ENCODE peak calls at places on chromosomes 4 and X, in four cellular contexts. Q, W, S and E are unnamed samples.
A peak's percentile ranks its signal among the peaks of the same experiment; 100 is the strongest.

GRCh38 chrX:10648608-10649007 is 28.2 kb upstream of the MID1 start:
- DNase-seq in S (no peak), Q (no peak), W (peak; percentile 6), E (peak; percentile 56)

GRCh38 chr4:169948271-169948670 is 77.9 kb downstream of the MFAP3L start:
- DNase-seq in S (no peak), W (no peak), Q (no peak), E (no peak)

GRCh38 chr4:40309250-40309774 is 25.8 kb upstream of the CHRNA9 start:
- DNase-seq in S (peak; percentile 77), Q (peak; percentile 78), W (peak; percentile 70), E (peak; percentile 94)

GRCh38 chr4:56653461-56654237 is 27.4 kb downstream of the HOPX start:
- DNase-seq in S (no peak), Q (no peak), W (no peak), E (no peak)

GRCh38 chr4:7132249-7132648 is 60.1 kb upstream of the SORCS2 start:
- DNase-seq in Q (no peak), S (no peak), W (no peak), E (no peak)

GRCh38 chrX:19334945-19335626 is 8.6 kb upstream of the PDHA1 start:
- DNase-seq in W (no peak), S (peak; percentile 27), Q (no peak), E (peak; percentile 71)

GRCh38 chrX:40976971-40977370 is 108.3 kb upstream of the USP9X start:
- DNase-seq in Q (no peak), S (no peak), W (no peak), E (no peak)

GRCh38 chr4:170234800-170235199 is 145.0 kb upstream of the AADAT start:
- DNase-seq in Q (no peak), W (no peak), S (no peak), E (no peak)

GRCh38 chr4:160835789-160836188 is 1328.0 kb downstream of the FSTL5 start:
- DNase-seq in S (no peak), Q (no peak), W (no peak), E (no peak)

GRCh38 chr4:101200561-101200960 is 146.8 kb downstream of the PPP3CA start:
- DNase-seq in S (no peak), Q (no peak), W (no peak), E (peak; percentile 61)

GRCh38 chr4:183343730-183344129 is 21.5 kb upstream of the CLDN24 start:
- DNase-seq in Q (no peak), W (no peak), S (no peak), E (no peak)

GRCh38 chrX:149060921-149061320 is 444.2 kb downstream of the IDS start:
- DNase-seq in Q (no peak), S (no peak), W (no peak), E (no peak)

GRCh38 chr4:56414135-56414675 is 21.2 kb downstream of the PPAT start:
- DNase-seq in Q (no peak), S (no peak), W (no peak), E (no peak)

GRCh38 chr4:177064724-177065394 is 244.8 kb upstream of the NEIL3 start:
- DNase-seq in Q (no peak), S (no peak), W (no peak), E (no peak)

GRCh38 chr4:41525129-41525528 is 12.8 kb upstream of the LIMCH1 start:
- DNase-seq in Q (no peak), S (no peak), W (no peak), E (peak; percentile 56)

GRCh38 chr4:153432971-153433752 is 33.0 kb upstream of the TMEM131L start:
- DNase-seq in W (no peak), Q (peak; percentile 63), S (peak; percentile 60), E (peak; percentile 81)

GRCh38 chr4:72444104-72444503 is 124.9 kb downstream of the ADAMTS3 start:
- DNase-seq in W (no peak), S (no peak), Q (no peak), E (no peak)

GRCh38 chr4:16431871-16432270 is 205.6 kb upstream of the TAPT1 start:
- DNase-seq in W (no peak), S (no peak), Q (no peak), E (no peak)

GRCh38 chr4:86496094-86497060 is 97.7 kb upstream of the PTPN13 start:
- DNase-seq in W (peak; percentile 52), Q (no peak), S (peak; percentile 56), E (peak; percentile 66)

GRCh38 chr4:21753084-21753760 is 195.3 kb downstream of the KCNIP4 start:
- DNase-seq in Q (no peak), W (peak; percentile 12), S (no peak), E (no peak)

GRCh38 chr4:3477750-3478430 is 14.8 kb downstream of the DOK7 start:
- DNase-seq in W (no peak), Q (no peak), S (no peak), E (no peak)

GRCh38 chrX:51891821-51892551 is 1.4 kb upstream of the MAGED1 start:
- DNase-seq in W (peak; percentile 35), S (no peak), Q (peak; percentile 28), E (peak; percentile 64)

GRCh38 chr4:138021116-138021820 is 220.9 kb downstream of the SLC7A11 start:
- DNase-seq in W (peak; percentile 11), S (no peak), Q (no peak), E (no peak)

GRCh38 chrX:65697915-65698796 is 30.7 kb downstream of the MSN start:
- DNase-seq in Q (peak; percentile 61), W (no peak), S (peak; percentile 36), E (peak; percentile 82)

GRCh38 chr4:24980064-24980690 is 50.6 kb downstream of the LGI2 start:
- DNase-seq in Q (peak; percentile 73), W (peak; percentile 53), S (peak; percentile 70), E (peak; percentile 81)

GRCh38 chr4:67933038-67933437 is 30.3 kb downstream of the TMPRSS11A start:
- DNase-seq in W (no peak), S (no peak), Q (no peak), E (no peak)

GRCh38 chr4:67935888-67936287 is 27.4 kb downstream of the TMPRSS11A start:
- DNase-seq in W (no peak), S (no peak), Q (no peak), E (no peak)

GRCh38 chr4:67933755-67934154 is 29.5 kb downstream of the TMPRSS11A start:
- DNase-seq in S (no peak), W (no peak), Q (no peak), E (no peak)

GRCh38 chr4:67931256-67931655 is 32.0 kb downstream of the TMPRSS11A start:
- DNase-seq in Q (no peak), S (no peak), W (no peak), E (no peak)

DNA sequence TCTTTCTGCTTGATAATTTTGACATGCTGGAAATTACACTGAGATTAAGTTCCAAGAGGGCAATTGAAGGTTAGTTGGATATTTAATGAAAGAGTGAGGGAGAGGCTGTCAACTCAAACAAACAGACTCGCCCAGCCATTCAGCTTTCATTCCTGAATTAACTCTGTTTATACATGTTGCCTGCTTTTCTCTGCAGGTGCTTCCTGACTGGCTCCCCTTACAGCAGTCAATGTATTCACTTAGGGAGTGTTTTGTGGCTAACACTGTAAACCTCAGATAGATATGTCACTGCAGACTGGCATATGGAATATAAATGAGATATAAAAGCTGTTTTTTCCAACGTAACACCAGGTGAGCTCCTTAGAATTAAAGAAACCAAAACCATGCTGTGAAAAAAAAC is 28.7 kb downstream of the TMPRSS11A start:
- DNase-seq in Q (no peak), W (no peak), S (no peak), E (no peak)
- TF ChIP-seq CTCF in Q (no peak), W (no peak), S (no peak), E (no peak)

DNA sequence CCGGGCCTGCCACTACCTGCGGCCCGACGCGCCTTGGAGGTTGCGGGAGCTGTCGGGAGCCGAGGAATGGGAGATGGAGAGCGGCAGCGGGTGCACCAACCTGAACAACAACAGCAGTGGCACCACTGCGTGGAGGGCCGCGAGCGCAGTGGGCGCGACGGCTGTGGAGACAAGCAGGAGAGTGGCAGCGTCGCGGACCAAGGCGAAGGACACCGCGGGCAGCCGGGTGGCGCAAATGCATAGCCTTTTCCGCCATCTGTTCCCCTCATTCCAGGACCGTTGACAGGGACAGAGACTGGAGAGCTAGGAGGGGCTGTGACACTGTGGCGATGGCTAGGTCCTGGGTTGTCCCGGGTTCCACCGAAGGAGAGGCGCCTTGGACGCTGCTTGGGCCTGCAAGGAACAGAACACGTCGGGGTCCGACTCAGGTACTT is 962 bp downstream of the SOWAHD start:
- DNase-seq in Q (no peak), S (no peak), W (peak; percentile 29), E (no peak)
- H3K4me1 ChIP-seq in Q (no peaks in the 10 kb centered on the region), S (peaks cover 24% of the 10 kb centered on the region), W (peaks cover 5% of the 10 kb centered on the region), E (no peaks in the 10 kb centered on the region)

GRCh38 chrX:133796282-133796681 is 189.1 kb downstream of the GPC3 start:
- DNase-seq in W (no peak), Q (no peak), S (no peak), E (no peak)

GRCh38 chrX:133794151-133794550 is 191.2 kb downstream of the GPC3 start:
- DNase-seq in Q (no peak), W (no peak), S (no peak), E (no peak)

GRCh38 chrX:133786382-133786781 is 199.0 kb downstream of the GPC3 start:
- DNase-seq in W (no peak), Q (no peak), S (no peak), E (no peak)

DNA sequence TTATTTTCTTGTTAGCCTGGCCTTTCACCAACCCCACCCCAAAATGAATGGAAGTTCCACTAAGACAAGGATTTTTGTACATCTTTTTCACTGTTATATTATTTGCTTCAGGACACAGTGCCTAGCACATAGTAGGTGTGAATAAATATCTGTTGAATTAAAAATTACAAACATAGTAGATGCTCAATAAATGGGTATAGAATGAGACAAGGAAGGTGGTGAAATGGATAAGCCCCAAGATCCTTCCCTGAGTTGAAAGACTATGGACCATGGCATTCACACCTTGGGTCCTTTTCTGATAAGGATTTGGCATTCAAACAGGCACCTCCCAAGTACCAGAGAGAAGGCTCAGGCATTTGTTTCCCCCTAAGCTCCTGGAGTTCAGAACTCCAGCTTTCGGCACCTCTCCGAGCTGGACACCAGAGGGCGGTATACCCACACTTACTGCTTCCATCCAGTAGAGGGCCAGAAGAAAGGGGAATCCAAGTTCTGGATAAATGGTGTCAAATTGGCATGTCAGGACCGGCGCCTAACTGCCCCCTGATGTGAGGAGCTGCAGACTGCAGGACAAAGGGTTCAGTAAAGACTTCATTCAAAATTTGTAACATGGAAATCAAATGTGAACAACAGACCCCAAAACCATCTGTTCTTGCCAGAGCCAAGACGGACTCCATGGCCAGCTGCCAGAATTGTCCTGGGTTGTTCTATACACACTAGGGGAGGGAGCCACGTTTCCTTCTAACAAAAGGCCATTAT is 193.0 kb downstream of the GPC3 start:
- DNase-seq in W (peak; percentile 65), Q (peak; percentile 18), S (peak; percentile 70), E (peak; percentile 88)
- H3K4me3 ChIP-seq in W (peak overlapping the region; percentile 37), Q (peak overlapping the region; percentile 27), S (no peak overlapping the region), E (no peak overlapping the region)

GRCh38 chrX:152638443-152638904 is 779 bp downstream of the GABRQ start:
- DNase-seq in Q (no peak), W (no peak), S (no peak), E (no peak)

GRCh38 chrX:152632445-152633097 is 5.1 kb upstream of the GABRQ start:
- DNase-seq in Q (no peak), W (peak; percentile 49), S (peak; percentile 44), E (peak; percentile 49)

GRCh38 chrX:152637649-152638442 is at the start of gene GABRQ:
- DNase-seq in W (peak; percentile 88), Q (peak; percentile 7), S (peak; percentile 89), E (peak; percentile 70)

GRCh38 chrX:152639426-152639825 is 1.7 kb downstream of the GABRQ start:
- DNase-seq in Q (no peak), S (no peak), W (no peak), E (no peak)

DNA sequence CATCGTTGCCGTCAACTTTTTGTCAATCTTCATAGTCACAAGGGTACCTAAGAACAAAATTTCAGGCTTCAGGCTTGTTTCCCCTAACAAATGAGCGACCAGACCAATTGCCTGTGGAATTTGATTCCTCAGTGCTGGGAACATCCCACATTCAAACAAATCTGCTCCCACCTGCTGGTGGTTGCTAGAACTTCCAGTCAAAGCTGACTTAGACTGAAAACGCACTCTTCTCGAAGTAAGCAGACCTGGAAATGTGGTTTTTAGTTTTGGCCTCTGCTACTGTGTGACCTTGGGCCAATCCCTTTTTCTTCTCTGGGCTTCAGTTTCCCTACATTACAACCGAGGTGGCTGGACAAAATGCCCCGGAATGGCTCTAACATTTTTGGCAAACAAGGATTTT is 1.8 kb upstream of the GABRQ start:
- DNase-seq in S (peak; percentile 31), W (peak; percentile 50), Q (no peak), E (peak; percentile 49)
- TF ChIP-seq CTCF in S (peak; percentile 74), W (peak; percentile 74), Q (peak; percentile 50), E (peak; percentile 61)